ENCODE peak calls at places on chromosome 21, in five cellular contexts. One of them, this sample, is unnamed.

GRCh38 chr21:44425895-44426662 is 29.2 kb upstream of the LRRC3 start:
- DNase-seq in mesenchymal stem cell: no peak
- DNase-seq in IMR-90: no peak
- DNase-seq in mesendoderm: no peak
- DNase-seq in H9: peak; percentile 24
- DNase-seq in this sample: no peak

GRCh38 chr21:17438642-17439041 is 74.2 kb upstream of the CXADR start:
- DNase-seq in IMR-90: no peak
- DNase-seq in mesenchymal stem cell: no peak
- DNase-seq in mesendoderm: peak; percentile 70
- DNase-seq in H9: peak; percentile 54
- DNase-seq in this sample: peak; percentile 27

GRCh38 chr21:43639470-43640178 is 19.7 kb downstream of the HSF2BP start:
- DNase-seq in H9: no peak
- DNase-seq in mesendoderm: no peak
- DNase-seq in mesenchymal stem cell: peak; percentile 88
- DNase-seq in IMR-90: peak; percentile 88
- DNase-seq in this sample: no peak

GRCh38 chr21:28767523-28767922 is 225.2 kb downstream of the LTN1 start:
- DNase-seq in mesendoderm: no peak
- DNase-seq in mesenchymal stem cell: no peak
- DNase-seq in IMR-90: no peak
- DNase-seq in H9: no peak
- DNase-seq in this sample: no peak

GRCh38 chr21:35932232-35932911 is 128.0 kb downstream of the SETD4 start:
- DNase-seq in mesendoderm: no peak
- DNase-seq in mesenchymal stem cell: peak; percentile 97
- DNase-seq in H9: no peak
- DNase-seq in IMR-90: peak; percentile 95
- DNase-seq in this sample: no peak

GRCh38 chr21:44419679-44420078 is 35.6 kb upstream of the LRRC3 start:
- DNase-seq in mesenchymal stem cell: no peak
- DNase-seq in mesendoderm: no peak
- DNase-seq in H9: no peak
- DNase-seq in IMR-90: no peak
- DNase-seq in this sample: no peak

GRCh38 chr21:43880111-43880985 is 15.3 kb downstream of the AGPAT3 start:
- DNase-seq in IMR-90: peak; percentile 18
- DNase-seq in H9: no peak
- DNase-seq in mesendoderm: no peak
- DNase-seq in mesenchymal stem cell: peak; percentile 26
- DNase-seq in this sample: no peak

GRCh38 chr21:40155563-40155962 is 288.3 kb downstream of the PCP4 start:
- DNase-seq in H9: no peak
- DNase-seq in mesendoderm: no peak
- DNase-seq in IMR-90: no peak
- DNase-seq in mesenchymal stem cell: no peak
- DNase-seq in this sample: no peak

GRCh38 chr21:20971296-20971921 is 26.8 kb upstream of the NCAM2 start:
- DNase-seq in IMR-90: peak; percentile 60
- DNase-seq in H9: peak; percentile 35
- DNase-seq in mesenchymal stem cell: peak; percentile 46
- DNase-seq in mesendoderm: peak; percentile 63
- DNase-seq in this sample: peak; percentile 15

GRCh38 chr21:32215306-32215685 is 63.6 kb downstream of the MIS18A start:
- DNase-seq in H9: no peak
- DNase-seq in IMR-90: no peak
- DNase-seq in mesenchymal stem cell: no peak
- DNase-seq in mesendoderm: peak; percentile 20
- DNase-seq in this sample: no peak

GRCh38 chr21:29678616-29679015 is 261.2 kb downstream of the GRIK1 start:
- DNase-seq in IMR-90: no peak
- DNase-seq in H9: no peak
- DNase-seq in mesendoderm: no peak
- DNase-seq in mesenchymal stem cell: no peak
- DNase-seq in this sample: no peak

GRCh38 chr21:43318841-43319781 is 107.8 kb downstream of the SIK1 start:
- DNase-seq in IMR-90: peak; percentile 87
- DNase-seq in mesenchymal stem cell: peak; percentile 91
- DNase-seq in H9: no peak
- DNase-seq in mesendoderm: no peak
- DNase-seq in this sample: no peak

GRCh38 chr21:46557469-46557868 is 47.4 kb downstream of the S100B start:
- DNase-seq in mesenchymal stem cell: no peak
- DNase-seq in H9: no peak
- DNase-seq in mesendoderm: no peak
- DNase-seq in IMR-90: no peak
- DNase-seq in this sample: no peak

GRCh38 chr21:25838809-25839208 is 104.0 kb downstream of the GABPA start:
- DNase-seq in H9: no peak
- DNase-seq in mesendoderm: no peak
- DNase-seq in mesenchymal stem cell: no peak
- DNase-seq in IMR-90: peak; percentile 20
- DNase-seq in this sample: no peak

GRCh38 chr21:33069994-33070811 is at the start of gene OLIG1:
- DNase-seq in mesendoderm: peak; percentile 72
- DNase-seq in mesenchymal stem cell: peak; percentile 19
- DNase-seq in H9: peak; percentile 82
- DNase-seq in IMR-90: peak; percentile 10
- DNase-seq in this sample: no peak

GRCh38 chr21:34630536-34631143 is 15.7 kb upstream of the RCAN1 start:
- DNase-seq in mesenchymal stem cell: peak; percentile 61
- DNase-seq in H9: no peak
- DNase-seq in mesendoderm: peak; percentile 50
- DNase-seq in IMR-90: peak; percentile 60
- DNase-seq in this sample: no peak

GRCh38 chr21:33647560-33647959 is 5.3 kb downstream of the ITSN1 start:
- DNase-seq in mesenchymal stem cell: no peak
- DNase-seq in H9: no peak
- DNase-seq in IMR-90: no peak
- DNase-seq in mesendoderm: no peak
- DNase-seq in this sample: no peak

GRCh38 chr21:25568230-25568629 is 39.1 kb downstream of the MRPL39 start:
- DNase-seq in H9: no peak
- DNase-seq in mesendoderm: peak; percentile 11
- DNase-seq in mesenchymal stem cell: peak; percentile 80
- DNase-seq in IMR-90: peak; percentile 78
- DNase-seq in this sample: no peak

GRCh38 chr21:27715131-27715530 is 748.2 kb upstream of the ADAMTS5 start:
- DNase-seq in mesendoderm: no peak
- DNase-seq in mesenchymal stem cell: no peak
- DNase-seq in H9: no peak
- DNase-seq in IMR-90: no peak
- DNase-seq in this sample: no peak

GRCh38 chr21:14880922-14881321 is 183.9 kb downstream of the NRIP1 start:
- DNase-seq in IMR-90: peak; percentile 88
- DNase-seq in mesenchymal stem cell: peak; percentile 57
- DNase-seq in H9: no peak
- DNase-seq in mesendoderm: peak; percentile 18
- DNase-seq in this sample: no peak

GRCh38 chr21:15301736-15302135 is 236.9 kb upstream of the NRIP1 start:
- DNase-seq in IMR-90: no peak
- DNase-seq in mesendoderm: no peak
- DNase-seq in H9: no peak
- DNase-seq in mesenchymal stem cell: no peak
- DNase-seq in this sample: no peak

DNA sequence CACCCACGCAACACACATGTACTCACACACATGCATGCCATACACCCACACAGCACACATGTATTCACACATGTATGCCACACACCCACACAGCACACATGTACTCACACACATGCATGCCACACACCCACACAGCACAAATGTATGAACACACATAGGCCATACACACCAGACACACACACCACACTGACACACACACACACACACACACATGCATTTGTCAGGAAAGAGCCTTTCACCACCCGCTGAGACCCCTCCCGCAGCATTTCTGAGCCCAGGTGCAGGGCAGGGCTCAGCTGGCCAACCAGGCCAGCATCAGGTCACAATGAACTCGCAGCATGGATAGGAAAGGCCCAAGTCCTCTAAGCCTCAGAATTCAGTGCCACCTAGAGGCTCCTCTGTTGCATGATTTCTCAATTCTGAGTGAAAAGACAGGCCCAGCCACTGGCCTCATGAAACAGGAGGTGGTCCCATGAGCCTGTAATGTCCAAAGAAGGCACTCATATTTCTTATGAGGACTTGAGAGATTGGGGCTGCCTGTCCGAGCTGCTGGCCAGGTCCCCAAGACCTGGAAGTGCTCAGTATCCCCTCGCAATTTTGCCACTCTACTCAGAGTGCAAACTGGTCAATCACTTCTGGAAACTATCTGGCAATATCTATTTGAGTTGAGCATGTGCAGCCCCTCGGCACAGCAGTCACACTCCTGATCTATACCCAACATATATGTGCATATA is 57.3 kb downstream of the PSMG1 start:
- DNase-seq in IMR-90: peak; percentile 78
- DNase-seq in mesendoderm: peak; percentile 93
- DNase-seq in H9: peak; percentile 87
- DNase-seq in mesenchymal stem cell: peak; percentile 84
- DNase-seq in this sample: peak; percentile 44
- H3K4ac ChIP-seq in IMR-90: peak overlapping the region; percentile 91
- H3K4ac ChIP-seq in mesendoderm: no peak overlapping the region
- H3K4ac ChIP-seq in H9: no peak overlapping the region
- H3K4ac ChIP-seq in mesenchymal stem cell: peak overlapping the region; percentile 73
- H3K4ac ChIP-seq in this sample: peak overlapping the region; percentile 85

GRCh38 chr21:42174173-42174572 is 44.8 kb upstream of the ABCG1 start:
- DNase-seq in mesenchymal stem cell: no peak
- DNase-seq in IMR-90: no peak
- DNase-seq in H9: no peak
- DNase-seq in mesendoderm: peak; percentile 14
- DNase-seq in this sample: no peak

GRCh38 chr21:42165901-42166300 is 53.0 kb upstream of the ABCG1 start:
- DNase-seq in H9: no peak
- DNase-seq in mesendoderm: no peak
- DNase-seq in mesenchymal stem cell: no peak
- DNase-seq in IMR-90: no peak
- DNase-seq in this sample: no peak

GRCh38 chr21:42172596-42173483 is 46.1 kb upstream of the ABCG1 start:
- DNase-seq in mesenchymal stem cell: no peak
- DNase-seq in mesendoderm: no peak
- DNase-seq in IMR-90: no peak
- DNase-seq in H9: no peak
- DNase-seq in this sample: no peak

GRCh38 chr21:42171091-42172053 is 47.6 kb upstream of the ABCG1 start:
- DNase-seq in mesenchymal stem cell: no peak
- DNase-seq in mesendoderm: no peak
- DNase-seq in H9: no peak
- DNase-seq in IMR-90: no peak
- DNase-seq in this sample: no peak

GRCh38 chr21:42169758-42170157 is 49.2 kb upstream of the ABCG1 start:
- DNase-seq in H9: no peak
- DNase-seq in mesenchymal stem cell: no peak
- DNase-seq in IMR-90: no peak
- DNase-seq in mesendoderm: no peak
- DNase-seq in this sample: no peak
- H3K27ac ChIP-seq in H9: no peak overlapping the region
- H3K27ac ChIP-seq in mesenchymal stem cell: no peak overlapping the region
- H3K27ac ChIP-seq in IMR-90: no peak overlapping the region
- H3K27ac ChIP-seq in mesendoderm: no peak overlapping the region
- H3K27ac ChIP-seq in this sample: no peak overlapping the region

GRCh38 chr21:45498646-45499000 is 43.6 kb downstream of the SLC19A1 start:
- DNase-seq in mesenchymal stem cell: no peak
- DNase-seq in H9: no peak
- DNase-seq in mesendoderm: no peak
- DNase-seq in IMR-90: no peak
- DNase-seq in this sample: no peak
- H3K4ac ChIP-seq in mesenchymal stem cell: no peak overlapping the region
- H3K4ac ChIP-seq in H9: no peak overlapping the region
- H3K4ac ChIP-seq in mesendoderm: no peak overlapping the region
- H3K4ac ChIP-seq in IMR-90: no peak overlapping the region
- H3K4ac ChIP-seq in this sample: no peak overlapping the region

GRCh38 chr21:42044871-42045495 is 26.1 kb upstream of the UMODL1 start:
- DNase-seq in mesendoderm: no peak
- DNase-seq in mesenchymal stem cell: no peak
- DNase-seq in IMR-90: no peak
- DNase-seq in H9: no peak
- DNase-seq in this sample: no peak
- H3K27ac ChIP-seq in mesendoderm: no peak overlapping the region
- H3K27ac ChIP-seq in mesenchymal stem cell: no peak overlapping the region
- H3K27ac ChIP-seq in IMR-90: no peak overlapping the region
- H3K27ac ChIP-seq in H9: no peak overlapping the region
- H3K27ac ChIP-seq in this sample: no peak overlapping the region